ENCODE peak calls at places on chromosome 2, in ten cellular contexts. One of them, this sample, is unnamed.

GRCh38 chr2:133431289-133431688 is 137.0 kb downstream of the NCKAP5 start:
- DNase-seq in IMR-90: peak
- DNase-seq in NCI-H345: no peak
- DNase-seq in iPS-NIHi11: no peak
- DNase-seq in posterior cingulate gyrus: no peak
- DNase-seq in A549: peak
- DNase-seq in stimulated activated CD8-positive, alpha-beta memory T cell treated with anti-CD3 and anti-CD28 coated beads, Interleukin-7, amount 100 ng/mL, for 4 hours: no peak
- DNase-seq in fibroblast of pulmonary artery: no peak
- DNase-seq in activated T-cell treated with anti-CD3 and anti-CD28 coated beads, Interleukin-2, amount 50 U/mL, for 72 hours: no peak
- DNase-seq in germinal center: no peak
- DNase-seq in this sample: no peak

GRCh38 chr2:182559623-182560022 is 132.8 kb upstream of the PDE1A start:
- DNase-seq in fibroblast of pulmonary artery: peak
- DNase-seq in germinal center: no peak
- DNase-seq in A549: no peak
- DNase-seq in stimulated activated CD8-positive, alpha-beta memory T cell treated with anti-CD3 and anti-CD28 coated beads, Interleukin-7, amount 100 ng/mL, for 4 hours: no peak
- DNase-seq in NCI-H345: no peak
- DNase-seq in posterior cingulate gyrus: no peak
- DNase-seq in activated T-cell treated with anti-CD3 and anti-CD28 coated beads, Interleukin-2, amount 50 U/mL, for 72 hours: no peak
- DNase-seq in iPS-NIHi11: no peak
- DNase-seq in IMR-90: peak
- DNase-seq in this sample: no peak

GRCh38 chr2:29544031-29544430 is 377.4 kb downstream of the ALK start:
- DNase-seq in activated T-cell treated with anti-CD3 and anti-CD28 coated beads, Interleukin-2, amount 50 U/mL, for 72 hours: no peak
- DNase-seq in NCI-H345: no peak
- DNase-seq in iPS-NIHi11: no peak
- DNase-seq in A549: no peak
- DNase-seq in germinal center: no peak
- DNase-seq in posterior cingulate gyrus: no peak
- DNase-seq in IMR-90: no peak
- DNase-seq in fibroblast of pulmonary artery: no peak
- DNase-seq in stimulated activated CD8-positive, alpha-beta memory T cell treated with anti-CD3 and anti-CD28 coated beads, Interleukin-7, amount 100 ng/mL, for 4 hours: no peak
- DNase-seq in this sample: no peak

GRCh38 chr2:86440631-86441391 is at the start of gene KDM3A:
- DNase-seq in IMR-90: peak
- DNase-seq in A549: peak
- DNase-seq in NCI-H345: peak
- DNase-seq in fibroblast of pulmonary artery: peak
- DNase-seq in iPS-NIHi11: peak
- DNase-seq in germinal center: peak
- DNase-seq in stimulated activated CD8-positive, alpha-beta memory T cell treated with anti-CD3 and anti-CD28 coated beads, Interleukin-7, amount 100 ng/mL, for 4 hours: peak
- DNase-seq in activated T-cell treated with anti-CD3 and anti-CD28 coated beads, Interleukin-2, amount 50 U/mL, for 72 hours: peak
- DNase-seq in posterior cingulate gyrus: peak
- DNase-seq in this sample: peak

GRCh38 chr2:224472137-224472536 is 70.2 kb upstream of the FAM124B start:
- DNase-seq in iPS-NIHi11: no peak
- DNase-seq in posterior cingulate gyrus: no peak
- DNase-seq in IMR-90: no peak
- DNase-seq in NCI-H345: no peak
- DNase-seq in activated T-cell treated with anti-CD3 and anti-CD28 coated beads, Interleukin-2, amount 50 U/mL, for 72 hours: no peak
- DNase-seq in fibroblast of pulmonary artery: no peak
- DNase-seq in germinal center: no peak
- DNase-seq in stimulated activated CD8-positive, alpha-beta memory T cell treated with anti-CD3 and anti-CD28 coated beads, Interleukin-7, amount 100 ng/mL, for 4 hours: no peak
- DNase-seq in A549: no peak
- DNase-seq in this sample: no peak

GRCh38 chr2:175414872-175415487 is 233.5 kb upstream of the ATP5MC3 start:
- DNase-seq in activated T-cell treated with anti-CD3 and anti-CD28 coated beads, Interleukin-2, amount 50 U/mL, for 72 hours: no peak
- DNase-seq in fibroblast of pulmonary artery: peak
- DNase-seq in iPS-NIHi11: peak
- DNase-seq in NCI-H345: peak
- DNase-seq in posterior cingulate gyrus: no peak
- DNase-seq in stimulated activated CD8-positive, alpha-beta memory T cell treated with anti-CD3 and anti-CD28 coated beads, Interleukin-7, amount 100 ng/mL, for 4 hours: no peak
- DNase-seq in germinal center: peak
- DNase-seq in A549: peak
- DNase-seq in IMR-90: peak
- DNase-seq in this sample: peak

GRCh38 chr2:240170354-240170735 is 29.9 kb upstream of the OTOS start:
- DNase-seq in stimulated activated CD8-positive, alpha-beta memory T cell treated with anti-CD3 and anti-CD28 coated beads, Interleukin-7, amount 100 ng/mL, for 4 hours: no peak
- DNase-seq in posterior cingulate gyrus: no peak
- DNase-seq in germinal center: no peak
- DNase-seq in A549: no peak
- DNase-seq in fibroblast of pulmonary artery: no peak
- DNase-seq in activated T-cell treated with anti-CD3 and anti-CD28 coated beads, Interleukin-2, amount 50 U/mL, for 72 hours: no peak
- DNase-seq in NCI-H345: no peak
- DNase-seq in IMR-90: peak
- DNase-seq in iPS-NIHi11: peak
- DNase-seq in this sample: no peak

GRCh38 chr2:118059919-118060478 is 28.3 kb upstream of the INSIG2 start:
- DNase-seq in posterior cingulate gyrus: no peak
- DNase-seq in iPS-NIHi11: no peak
- DNase-seq in A549: no peak
- DNase-seq in stimulated activated CD8-positive, alpha-beta memory T cell treated with anti-CD3 and anti-CD28 coated beads, Interleukin-7, amount 100 ng/mL, for 4 hours: no peak
- DNase-seq in activated T-cell treated with anti-CD3 and anti-CD28 coated beads, Interleukin-2, amount 50 U/mL, for 72 hours: no peak
- DNase-seq in fibroblast of pulmonary artery: peak
- DNase-seq in IMR-90: peak
- DNase-seq in germinal center: no peak
- DNase-seq in NCI-H345: no peak
- DNase-seq in this sample: no peak

This sample was measured in frontal cortex.